ENCODE peak calls at places on chromosomes 7 and 10, in five cellular contexts. One of them, this sample, is unnamed.

GRCh38 chr7:23114854-23115253 is 9.3 kb downstream of the KLHL7 start:
- DNase-seq in EH: peak
- DNase-seq in activated T-helper 1 cell treated with Interleukin-2 at 50 U/mL for 16 hours: no peak
- DNase-seq in progenitor cell of endocrine pancreas: no peak
- DNase-seq in neuronal stem cell: no peak
- DNase-seq in this sample: no peak

GRCh38 chr10:79244068-79244442 is 103.2 kb upstream of the PPIF start:
- DNase-seq in activated T-helper 1 cell treated with Interleukin-2 at 50 U/mL for 16 hours: no peak
- DNase-seq in EH: no peak
- DNase-seq in progenitor cell of endocrine pancreas: no peak
- DNase-seq in neuronal stem cell: no peak
- DNase-seq in this sample: no peak

GRCh38 chr10:79502561-79503309 is 9.6 kb upstream of the EIF5AL1 start:
- DNase-seq in neuronal stem cell: no peak
- DNase-seq in progenitor cell of endocrine pancreas: peak
- DNase-seq in EH: peak
- DNase-seq in activated T-helper 1 cell treated with Interleukin-2 at 50 U/mL for 16 hours: no peak
- DNase-seq in this sample: no peak

GRCh38 chr7:28919510-28919909 is 38.6 kb downstream of the TRIL start:
- DNase-seq in neuronal stem cell: no peak
- DNase-seq in activated T-helper 1 cell treated with Interleukin-2 at 50 U/mL for 16 hours: no peak
- DNase-seq in progenitor cell of endocrine pancreas: no peak
- DNase-seq in EH: peak
- DNase-seq in this sample: no peak

GRCh38 chr10:52965938-52966401 is 193.4 kb upstream of the MBL2 start:
- DNase-seq in neuronal stem cell: peak
- DNase-seq in progenitor cell of endocrine pancreas: no peak
- DNase-seq in EH: no peak
- DNase-seq in activated T-helper 1 cell treated with Interleukin-2 at 50 U/mL for 16 hours: no peak
- DNase-seq in this sample: no peak

GRCh38 chr10:93074137-93074596 is 474 bp downstream of the CYP26A1 start:
- DNase-seq in neuronal stem cell: no peak
- DNase-seq in activated T-helper 1 cell treated with Interleukin-2 at 50 U/mL for 16 hours: no peak
- DNase-seq in progenitor cell of endocrine pancreas: no peak
- DNase-seq in EH: peak
- DNase-seq in this sample: no peak

GRCh38 chr7:13104128-13104527 is 416.7 kb downstream of the ARL4A start:
- DNase-seq in neuronal stem cell: no peak
- DNase-seq in activated T-helper 1 cell treated with Interleukin-2 at 50 U/mL for 16 hours: no peak
- DNase-seq in EH: no peak
- DNase-seq in progenitor cell of endocrine pancreas: no peak
- DNase-seq in this sample: no peak

GRCh38 chr7:138030679-138031351 is 28.9 kb upstream of the CREB3L2 start:
- DNase-seq in neuronal stem cell: no peak
- DNase-seq in EH: peak
- DNase-seq in activated T-helper 1 cell treated with Interleukin-2 at 50 U/mL for 16 hours: no peak
- DNase-seq in progenitor cell of endocrine pancreas: no peak
- DNase-seq in this sample: no peak

This sample was measured in neural crest cell.